ENCODE peak calls at places on chromosomes 6 and 20, in four cellular contexts. L is HepG2, F is K562, C is GM12878. J is an unnamed sample.

GRCh38 chr6:141467881-141468280 is 664.8 kb upstream of the GJE1 start:
- DNase-seq in L (no peak), F (no peak), C (no peak), J (no peak)

GRCh38 chr6:115271434-115271833 is 789.3 kb downstream of the FRK start:
- DNase-seq in L (no peak), F (no peak), C (no peak), J (no peak)

GRCh38 chr6:90136850-90137249 is 159.8 kb downstream of the BACH2 start:
- DNase-seq in L (no peak), F (no peak), C (no peak), J (no peak)

GRCh38 chr6:98836025-98836961 is 1.9 kb downstream of the POU3F2 start:
- DNase-seq in L (no peak), F (peak; percentile 49), C (no peak), J (peak; percentile 68)

GRCh38 chr6:138570716-138571020 is 71.4 kb upstream of the NHSL1 start:
- DNase-seq in L (peak; percentile 54), F (no peak), C (no peak), J (no peak)

GRCh38 chr6:540490-540889 is 116.4 kb downstream of the HUS1B start:
- DNase-seq in L (no peak), F (no peak), C (no peak), J (no peak)

GRCh38 chr6:75376347-75377024 is 91.9 kb upstream of the TMEM30A start:
- DNase-seq in L (no peak), F (no peak), C (no peak), J (no peak)

GRCh38 chr6:138509371-138509770 is 10.1 kb upstream of the NHSL1 start:
- DNase-seq in L (peak; percentile 71), F (peak; percentile 44), C (no peak), J (peak; percentile 43)

GRCh38 chr6:80094017-80094416 is 12.5 kb upstream of the BCKDHB start:
- DNase-seq in L (no peak), F (peak; percentile 32), C (no peak), J (no peak)

GRCh38 chr6:82906489-82906888 is 159.2 kb downstream of the UBE3D start:
- DNase-seq in L (no peak), F (peak; percentile 13), C (no peak), J (no peak)

GRCh38 chr20:40414843-40415615 is 274.0 kb downstream of the MAFB start:
- DNase-seq in L (no peak), F (no peak), C (no peak), J (no peak)

GRCh38 chr6:296151-297122 is 4.2 kb downstream of the DUSP22 start:
- DNase-seq in L (no peak), F (no peak), C (peak; percentile 92), J (no peak)

GRCh38 chr20:35742741-35743523 is 872 bp upstream of the RBM39 start:
- DNase-seq in L (peak; percentile 69), F (peak; percentile 51), C (peak; percentile 59), J (no peak)

GRCh38 chr6:19557191-19557590 is 280.0 kb upstream of the ID4 start:
- DNase-seq in L (no peak), F (no peak), C (no peak), J (no peak)

GRCh38 chr20:52083627-52084232 is 107.8 kb downstream of the ZFP64 start:
- DNase-seq in L (peak; percentile 73), F (peak; percentile 59), C (no peak), J (peak; percentile 75)

GRCh38 chr6:56311086-56311485 is 63.7 kb upstream of the COL21A1 start:
- DNase-seq in L (no peak), F (no peak), C (no peak), J (no peak)

GRCh38 chr6:13992417-13993055 is 67.8 kb downstream of the RNF182 start:
- DNase-seq in L (no peak), F (peak; percentile 80), C (no peak), J (no peak)

GRCh38 chr6:31453259-31453658 is 44.7 kb upstream of the MICB start:
- DNase-seq in L (no peak), F (no peak), C (no peak), J (no peak)

GRCh38 chr6:132235596-132236280 is 165.5 kb downstream of the MOXD1 start:
- DNase-seq in L (no peak), F (no peak), C (no peak), J (no peak)

GRCh38 chr20:44609006-44609510 is 26.7 kb downstream of the PKIG start:
- DNase-seq in L (peak; percentile 28), F (no peak), C (no peak), J (no peak)

GRCh38 chr20:52275243-52275817 is 83.8 kb upstream of the ZFP64 start:
- DNase-seq in L (no peak), F (no peak), C (no peak), J (no peak)

GRCh38 chr20:58555078-58555765 is 40.0 kb upstream of the APCDD1L start:
- DNase-seq in L (no peak), F (no peak), C (no peak), J (no peak)

GRCh38 chr20:1782181-1782580 is 113.0 kb upstream of the SIRPA start:
- DNase-seq in L (no peak), F (no peak), C (no peak), J (no peak)

GRCh38 chr6:162184465-162184864 is 543.1 kb downstream of the PRKN start:
- DNase-seq in L (no peak), F (no peak), C (no peak), J (no peak)

GRCh38 chr6:99979953-99980352 is 14.1 kb downstream of the MCHR2 start:
- DNase-seq in L (no peak), F (no peak), C (no peak), J (no peak)

DNA sequence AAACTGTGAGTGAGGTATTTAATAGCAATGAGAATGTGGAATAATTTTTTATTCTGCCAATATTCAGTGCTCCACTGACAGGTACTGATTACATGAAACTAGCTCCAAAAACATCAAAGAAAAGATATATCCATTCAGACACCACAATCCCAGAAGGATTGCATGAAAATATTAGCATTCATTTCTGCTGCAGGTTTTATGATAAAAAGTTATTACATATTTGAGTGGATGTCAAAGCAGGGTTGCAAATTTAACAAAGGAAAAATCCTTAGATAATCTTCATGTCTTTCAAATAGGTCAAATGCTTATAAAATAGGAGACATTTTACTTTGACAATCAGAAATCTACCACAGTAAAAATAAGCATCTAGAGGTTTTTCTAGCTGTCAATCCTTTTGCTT is 13.3 kb downstream of the MCHR2 start:
- DNase-seq in L (no peak), F (no peak), C (no peak), J (no peak)
- TF ChIP-seq NR2C2 in L (no peak), F (no peak), C (no peak), J (no peak)

GRCh38 chr6:103893082-103893481 is 966.6 kb downstream of the HACE1 start:
- DNase-seq in L (no peak), F (no peak), C (no peak), J (no peak)
- TF ChIP-seq CREB1 in L (no peak), F (no peak), C (no peak), J (no peak)

GRCh38 chr6:108844632-108845031 is 3.6 kb upstream of the ARMC2 start:
- DNase-seq in L (no peak), F (no peak), C (no peak), J (no peak)
- TF ChIP-seq NR2C2 in L (no peak), F (no peak), C (no peak), J (no peak)

DNA sequence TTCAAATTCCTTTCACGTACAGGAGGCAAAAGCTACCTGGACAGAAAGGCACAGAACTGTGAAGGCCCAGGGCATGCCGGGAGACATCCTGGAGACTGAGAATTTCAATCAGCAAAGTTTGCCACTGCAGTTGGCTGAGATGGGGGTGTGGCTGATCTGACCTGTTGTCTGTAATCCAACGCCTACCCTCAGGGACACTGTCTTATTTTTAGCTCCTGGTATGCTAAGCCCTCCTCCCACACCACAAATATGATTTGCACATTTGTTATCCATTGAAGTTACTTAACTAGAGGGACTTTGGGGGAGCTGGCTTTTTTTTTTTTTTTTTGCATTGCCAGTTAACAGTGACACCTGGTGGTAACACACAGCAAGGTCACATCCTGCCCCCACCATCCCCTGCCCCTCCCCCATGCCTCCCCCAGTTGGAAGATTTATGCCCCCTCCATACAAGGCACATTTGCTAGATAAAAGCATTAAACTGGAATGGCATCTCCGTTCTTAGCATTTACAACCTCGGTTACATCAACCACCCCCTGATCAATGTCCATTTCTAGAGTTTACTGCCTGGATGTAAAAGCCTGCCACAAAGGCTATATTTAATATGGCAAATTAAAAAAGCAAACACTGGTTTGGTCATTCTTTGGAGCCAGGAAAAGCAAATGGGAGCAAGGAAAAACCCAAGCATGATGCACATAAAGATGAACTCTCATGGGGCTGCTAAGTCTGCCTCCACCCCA is 40.3 kb downstream of the TTI1 start:
- DNase-seq in L (peak; percentile 55), F (peak; percentile 73), C (no peak), J (no peak)
- TF ChIP-seq CREB1 in L (no peak), F (no peak), C (no peak), J (no peak)

DNA sequence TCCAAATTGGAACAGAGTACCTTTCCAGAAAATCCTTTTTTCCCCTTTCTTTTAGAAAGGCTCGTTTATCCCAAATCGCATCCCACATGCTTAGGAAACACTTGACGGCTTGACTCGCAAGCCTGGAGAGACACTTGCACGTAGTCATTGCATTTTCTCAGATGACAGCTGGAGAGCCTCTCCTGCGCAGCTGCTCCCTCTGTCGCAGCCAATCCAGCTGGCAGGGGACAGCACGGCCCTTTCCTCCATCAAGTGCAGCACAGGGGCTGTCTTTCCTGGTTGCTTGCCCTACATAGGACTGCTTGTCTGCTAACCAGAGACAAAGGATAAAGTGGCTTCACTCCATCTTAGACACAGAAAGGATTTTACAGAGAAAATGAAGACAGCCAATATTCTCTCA is 77.6 kb upstream of the RGS17 start:
- DNase-seq in L (no peak), F (no peak), C (no peak), J (no peak)
- TF ChIP-seq NR2C2 in L (no peak), F (no peak), C (no peak), J (no peak)

DNA sequence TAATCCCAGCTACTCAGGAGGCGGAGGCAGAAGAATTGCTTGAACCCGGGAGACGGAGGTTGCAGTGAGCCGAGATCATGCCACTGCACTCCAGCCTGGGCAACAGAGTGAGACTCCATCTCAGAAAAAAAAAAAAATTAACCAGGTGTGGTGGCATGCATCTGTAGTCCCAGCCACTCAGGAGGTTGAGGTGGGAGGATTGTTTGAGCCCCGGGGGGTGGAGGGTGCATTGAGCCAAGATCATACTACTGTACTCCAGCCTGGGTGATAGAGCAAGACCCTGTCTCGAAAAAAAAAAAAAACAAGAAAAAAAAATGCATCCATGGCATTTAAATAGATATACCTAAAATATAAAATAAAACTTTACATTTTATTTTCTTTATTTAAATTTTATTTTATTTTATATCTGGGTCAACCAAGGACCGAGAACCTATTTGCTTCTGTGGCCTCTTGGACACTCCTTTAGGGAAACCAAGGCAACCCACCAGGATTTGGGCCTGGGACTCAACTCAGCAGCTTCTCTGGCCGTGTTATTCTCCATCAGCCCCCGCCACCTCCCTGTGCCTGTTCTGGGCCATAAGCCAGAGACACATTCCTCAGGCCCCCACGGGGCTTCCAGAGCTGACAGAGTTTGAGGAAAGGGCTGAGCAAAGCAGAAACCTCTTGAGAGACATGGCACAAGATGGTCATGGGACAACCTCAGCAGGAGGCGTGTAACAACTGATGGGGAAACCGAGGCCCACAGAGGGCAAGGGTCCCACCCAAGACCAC is 6.2 kb downstream of the SNTA1 start:
- DNase-seq in L (no peak), F (no peak), C (no peak), J (no peak)
- TF ChIP-seq CREB1 in L (no peak), F (no peak), C (no peak), J (no peak)

DNA sequence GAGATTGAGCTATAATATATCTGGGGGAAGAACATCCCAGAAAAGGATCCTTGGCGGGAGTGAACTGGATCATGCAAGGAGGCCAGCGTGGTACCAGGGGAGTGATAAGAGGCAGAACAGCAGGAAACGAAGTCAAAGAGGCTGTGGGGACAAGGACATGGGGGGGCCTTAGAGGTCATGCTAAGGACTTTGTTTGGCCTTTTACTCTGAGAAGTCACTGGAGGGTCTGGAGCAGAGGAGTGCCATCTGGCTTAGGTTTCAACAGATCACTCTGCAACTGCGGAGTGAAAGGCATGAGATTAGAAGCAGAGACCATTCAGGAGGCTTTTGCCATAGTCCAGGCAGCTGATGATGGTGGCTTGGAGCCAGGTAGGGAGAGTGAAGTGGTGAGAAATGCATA is 24.3 kb downstream of the MRAP2 start:
- DNase-seq in L (no peak), F (no peak), C (no peak), J (no peak)
- TF ChIP-seq NR2C2 in L (no peak), F (no peak), C (no peak), J (no peak)

J was measured in WTC11.